ENCODE peak calls at places on chromosomes 6 and 20, in ten cellular contexts. Z, V, R, A, Q, W, L, F, N and X are unnamed samples.

GRCh38 chr6:146433881-146434741 is 109.5 kb upstream of the RAB32 start:
- DNase-seq in A (peak), W (peak), F (no peak), Z (peak), Q (peak), N (peak), L (peak), R (no peak), V (no peak), X (no peak)

GRCh38 chr6:107719160-107719559 is 105.0 kb downstream of the SCML4 start:
- DNase-seq in W (no peak), L (no peak), A (no peak), V (peak), R (no peak), F (no peak), N (no peak), Z (no peak), Q (no peak), X (no peak)

GRCh38 chr6:3427740-3428085 is 29.1 kb downstream of the SLC22A23 start:
- DNase-seq in Q (no peak), Z (no peak), F (no peak), V (no peak), N (no peak), L (no peak), A (peak), W (peak), R (no peak), X (no peak)

GRCh38 chr6:14625173-14625895 is 507.8 kb downstream of the CD83 start:
- DNase-seq in F (no peak), Q (no peak), L (no peak), Z (no peak), A (no peak), W (no peak), V (no peak), R (no peak), N (no peak), X (no peak)

GRCh38 chr20:56273491-56273890 is 25.0 kb downstream of the MC3R start:
- DNase-seq in A (no peak), F (no peak), L (no peak), Q (no peak), N (no peak), V (no peak), Z (no peak), W (no peak), R (no peak), X (no peak)

GRCh38 chr20:61630816-61631215 is 378.8 kb downstream of the CDH4 start:
- DNase-seq in Z (no peak), N (no peak), R (no peak), Q (no peak), L (no peak), A (no peak), F (no peak), V (no peak), W (no peak), X (no peak)

GRCh38 chr6:16752206-16752867 is 8.9 kb downstream of the ATXN1 start:
- DNase-seq in R (no peak), F (peak), V (no peak), A (peak), L (no peak), N (no peak), W (no peak), Z (peak), Q (no peak), X (no peak)

GRCh38 chr6:31285982-31286381 is 14.1 kb upstream of the HLA-C start:
- DNase-seq in A (no peak), V (no peak), W (no peak), N (no peak), L (no peak), F (no peak), Q (no peak), Z (no peak), R (no peak), X (no peak)

GRCh38 chr6:6543181-6543879 is 45.2 kb upstream of the LY86 start:
- DNase-seq in R (no peak), Q (no peak), F (no peak), N (no peak), W (no peak), V (no peak), Z (no peak), A (no peak), L (no peak), X (no peak)

GRCh38 chr6:75855047-75855446 is 106.0 kb downstream of the MYO6 start:
- DNase-seq in R (no peak), W (peak), Q (no peak), V (no peak), A (peak), N (no peak), F (peak), L (peak), Z (peak), X (peak)
- TF ChIP-seq CTCF in R (peak), W (peak), Q (peak), V (no peak), A (peak), N (peak), F (peak), L (no peak), Z (peak), X (peak)

DNA sequence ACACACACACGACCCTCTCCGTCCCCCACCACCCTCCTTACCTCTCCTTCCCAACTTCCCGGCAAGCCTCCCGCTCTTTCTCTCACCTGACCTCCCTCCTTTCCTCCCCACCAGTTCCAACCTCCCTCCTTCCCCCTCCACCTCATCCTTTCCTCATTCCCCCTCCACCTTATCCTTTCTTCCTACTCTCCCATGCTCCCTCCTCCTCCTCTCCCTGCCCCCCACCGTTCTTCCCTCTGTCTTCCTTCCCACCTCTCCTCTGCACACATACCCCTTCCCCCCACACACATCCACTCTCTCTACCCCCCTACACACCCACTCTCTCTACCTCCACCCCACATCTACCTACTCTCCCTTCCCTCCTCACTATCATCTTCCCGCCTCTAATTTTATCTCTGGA is 144.2 kb downstream of the TBC1D32 start:
- DNase-seq in V (no peak), R (no peak), W (no peak), F (no peak), Z (no peak), A (no peak), Q (no peak), L (peak), N (no peak), X (no peak)
- TF ChIP-seq CTCF in V (no peak), R (no peak), W (no peak), F (no peak), Z (no peak), A (no peak), Q (no peak), L (no peak), N (no peak), X (no peak)

DNA sequence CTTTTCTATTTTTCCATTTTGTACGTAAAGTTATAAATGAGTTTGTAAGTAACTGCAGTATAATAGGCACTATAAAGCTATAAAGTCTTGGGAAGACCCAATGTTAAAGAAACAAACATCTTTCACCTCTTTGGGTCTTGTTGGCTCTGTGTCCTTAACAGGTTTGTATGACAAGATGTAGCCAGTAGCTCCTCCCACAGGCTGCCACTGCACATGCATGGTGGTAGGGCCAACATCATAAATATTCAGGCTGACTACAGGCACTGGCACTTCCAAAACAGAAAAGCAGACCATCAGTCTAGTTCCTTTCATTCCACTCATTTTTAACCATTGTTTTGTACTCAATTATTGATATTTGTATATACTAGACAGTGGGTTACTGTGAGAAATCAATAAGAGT is 59.9 kb downstream of the COL12A1 start:
- DNase-seq in A (no peak), W (peak), N (no peak), F (no peak), Q (no peak), L (no peak), Z (no peak), V (no peak), R (no peak), X (no peak)
- TF ChIP-seq CTCF in A (no peak), W (no peak), N (no peak), F (no peak), Q (peak), L (no peak), Z (no peak), V (no peak), R (no peak), X (no peak)

GRCh38 chr6:119343573-119344146 is 5.9 kb downstream of the MAN1A1 start:
- DNase-seq in N (no peak), L (no peak), W (no peak), Z (no peak), R (no peak), F (no peak), A (no peak), V (no peak), Q (no peak), X (no peak)

GRCh38 chr6:119344306-119344705 is 5.3 kb downstream of the MAN1A1 start:
- DNase-seq in F (no peak), Z (no peak), Q (no peak), L (no peak), V (no peak), R (no peak), W (peak), A (no peak), N (no peak), X (no peak)

GRCh38 chr6:119345114-119345513 is 4.4 kb downstream of the MAN1A1 start:
- DNase-seq in Z (no peak), W (no peak), R (no peak), Q (no peak), V (no peak), A (no peak), F (no peak), L (no peak), N (no peak), X (no peak)

GRCh38 chr6:119342430-119342829 is 7.1 kb downstream of the MAN1A1 start:
- DNase-seq in N (no peak), F (no peak), Z (no peak), Q (no peak), L (no peak), V (no peak), R (no peak), W (no peak), A (no peak), X (no peak)

GRCh38 chr6:119343167-119343566 is 6.4 kb downstream of the MAN1A1 start:
- DNase-seq in N (no peak), V (no peak), A (no peak), Z (no peak), L (no peak), F (no peak), Q (no peak), R (no peak), W (no peak), X (no peak)
- TF ChIP-seq CTCF in N (peak), V (no peak), A (no peak), Z (no peak), L (no peak), F (no peak), Q (no peak), R (no peak), W (no peak), X (no peak)

GRCh38 chr20:32510601-32511357 is 74.4 kb downstream of the NOL4L start:
- DNase-seq in F (no peak), Q (peak), Z (no peak), L (no peak), N (no peak), A (no peak), W (peak), R (no peak), V (no peak), X (no peak)

GRCh38 chr20:32507998-32508774 is 76.9 kb downstream of the NOL4L start:
- DNase-seq in V (no peak), N (no peak), W (no peak), A (no peak), Z (no peak), F (no peak), L (no peak), Q (peak), R (no peak), X (no peak)

GRCh38 chr20:32508775-32509119 is 76.4 kb downstream of the NOL4L start:
- DNase-seq in N (no peak), A (no peak), V (no peak), W (no peak), Z (no peak), L (no peak), F (no peak), R (no peak), Q (peak), X (no peak)

GRCh38 chr20:32510120-32510600 is 75.0 kb downstream of the NOL4L start:
- DNase-seq in W (peak), A (no peak), L (no peak), Q (peak), Z (no peak), V (no peak), F (no peak), R (no peak), N (no peak), X (no peak)

DNA sequence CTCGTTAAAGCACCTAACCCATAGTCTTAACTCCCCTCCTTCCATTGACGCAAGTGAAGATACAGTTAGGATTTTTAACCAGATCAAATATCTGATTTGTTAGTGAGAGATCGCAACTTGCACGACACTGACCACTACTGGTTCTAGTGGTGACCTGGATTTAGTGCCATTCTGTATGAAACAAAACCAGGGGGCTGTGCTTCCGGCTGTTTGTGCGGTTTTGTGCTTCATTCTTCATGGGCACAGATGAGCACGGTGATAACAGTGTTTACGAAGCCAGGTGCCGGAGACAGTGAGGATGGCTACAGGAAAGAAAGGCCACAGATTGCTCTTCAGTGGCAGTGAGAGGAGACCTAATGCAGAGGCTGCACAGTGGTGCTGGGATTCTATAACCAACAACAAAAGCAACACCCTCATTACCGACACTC is 75.5 kb downstream of the NOL4L start:
- DNase-seq in A (no peak), Q (peak), Z (no peak), N (no peak), F (no peak), W (no peak), V (no peak), L (no peak), R (no peak), X (no peak)
- TF ChIP-seq CTCF in A (no peak), Q (peak), Z (peak), N (peak), F (peak), W (no peak), V (no peak), L (no peak), R (peak), X (peak)

GRCh38 chr6:1337791-1338190 is 25.9 kb downstream of the FOXQ1 start:
- DNase-seq in Q (no peak), V (no peak), F (no peak), L (no peak), N (no peak), Z (no peak), W (no peak), A (no peak), R (no peak), X (no peak)

GRCh38 chr6:1334725-1335124 is 22.8 kb downstream of the FOXQ1 start:
- DNase-seq in N (no peak), Z (no peak), W (no peak), A (no peak), V (no peak), R (no peak), Q (peak), F (no peak), L (no peak), X (no peak)

GRCh38 chr6:1335367-1336037 is 23.6 kb downstream of the FOXQ1 start:
- DNase-seq in Z (peak), V (no peak), L (no peak), N (peak), W (peak), F (no peak), R (no peak), A (peak), Q (peak), X (peak)

GRCh38 chr6:1336246-1336843 is 24.4 kb downstream of the FOXQ1 start:
- DNase-seq in Z (no peak), L (peak), R (no peak), W (peak), N (no peak), V (no peak), F (no peak), A (no peak), Q (peak), X (no peak)
- TF ChIP-seq CTCF in Z (peak), L (peak), R (peak), W (peak), N (peak), V (no peak), F (peak), A (no peak), Q (peak), X (peak)

GRCh38 chr20:48986899-48987298 is 59.2 kb upstream of the CSE1L start:
- DNase-seq in F (no peak), R (no peak), A (peak), V (no peak), W (peak), Z (no peak), L (no peak), N (no peak), Q (no peak), X (no peak)
- TF ChIP-seq CTCF in F (peak), R (peak), A (peak), V (no peak), W (peak), Z (peak), L (no peak), N (peak), Q (peak), X (peak)